ENCODE peak calls at places on chromosome 17, in six cellular contexts. K, T, Y, I, J and V are unnamed samples.

GRCh38 chr17:44297975-44298374 is 10.4 kb upstream of the RUNDC3A start:
- DNase-seq in K (no peak), T (no peak), Y (no peak), I (no peak), J (no peak), V (no peak)

GRCh38 chr17:59878624-59879023 is 14.1 kb downstream of the TUBD1 start:
- DNase-seq in K (no peak), T (no peak), Y (no peak), I (no peak), J (no peak), V (no peak)

GRCh38 chr17:71625330-71625729 is 495.5 kb upstream of the SOX9 start:
- DNase-seq in K (peak; percentile 2), T (no peak), Y (no peak), I (no peak), J (no peak), V (no peak)

GRCh38 chr17:42289863-42290165 is 1.5 kb downstream of the STAT5A start:
- DNase-seq in K (no peak), T (no peak), Y (no peak), I (no peak), J (peak; percentile 77), V (no peak)

GRCh38 chr17:80030730-80031410 is 4.8 kb downstream of the TBC1D16 start:
- DNase-seq in K (no peak), T (no peak), Y (no peak), I (peak; percentile 74), J (peak; percentile 37), V (no peak)

GRCh38 chr17:31788571-31788946 is 70.5 kb downstream of the COPRS start:
- DNase-seq in K (no peak), T (no peak), Y (no peak), I (no peak), J (no peak), V (no peak)

GRCh38 chr17:77324227-77324626 is 183.5 kb downstream of the SEC14L1 start:
- DNase-seq in K (no peak), T (no peak), Y (no peak), I (no peak), J (peak; percentile 63), V (no peak)

GRCh38 chr17:41777579-41778188 is 8.8 kb downstream of the JUP start:
- DNase-seq in K (no peak), T (no peak), Y (peak; percentile 100), I (peak; percentile 67), J (no peak), V (no peak)

GRCh38 chr17:37792787-37793186 is 47.9 kb upstream of the HNF1B start:
- DNase-seq in K (peak; percentile 25), T (no peak), Y (peak; percentile 14), I (no peak), J (no peak), V (no peak)

GRCh38 chr17:77141846-77142449 is 1.2 kb downstream of the SEC14L1 start:
- DNase-seq in K (no peak), T (no peak), Y (no peak), I (no peak), J (no peak), V (no peak)

GRCh38 chr17:67378444-67379250 is 1.6 kb downstream of the PITPNC1 start:
- DNase-seq in K (peak; percentile 90), T (peak; percentile 56), Y (peak; percentile 83), I (peak; percentile 79), J (peak; percentile 93), V (peak; percentile 71)
- TF ChIP-seq POLR2AphosphoS5 in K (peak; percentile 66), T (peak; percentile 66), Y (peak; percentile 74), I (peak; percentile 43), J (peak; percentile 85), V (no peak)

DNA sequence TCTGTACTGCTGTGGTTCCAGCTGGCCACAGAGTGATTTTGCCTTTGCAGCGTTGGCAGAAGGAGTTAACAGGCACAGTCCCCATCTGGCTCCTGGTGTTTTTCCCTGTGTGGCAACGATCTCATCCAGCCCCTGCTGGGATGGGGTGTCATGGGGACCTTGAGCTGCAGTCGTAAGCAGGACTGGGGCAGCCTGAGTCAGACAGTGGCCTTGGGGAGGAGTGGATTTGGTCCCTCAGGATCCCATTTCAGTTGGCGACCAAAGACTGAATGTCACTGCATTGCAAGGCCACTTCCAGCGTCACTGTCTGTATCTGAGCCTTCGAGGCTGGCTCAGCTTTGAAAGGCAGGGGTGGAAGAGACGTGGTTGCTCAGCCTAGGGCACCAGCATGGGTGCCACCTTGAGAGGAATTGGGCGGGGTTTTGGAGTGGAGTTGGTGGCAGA is 11.9 kb downstream of the TMEM94 start:
- DNase-seq in K (no peak), T (no peak), Y (no peak), I (no peak), J (no peak), V (no peak)
- H3K27ac ChIP-seq in K (no peak overlapping the region), T (no peak overlapping the region), Y (no peak overlapping the region), I (peak overlapping the region; percentile 50), J (peak overlapping the region; percentile 62), V (no peak overlapping the region)

GRCh38 chr17:57467226-57467625 is 210.9 kb downstream of the MSI2 start:
- DNase-seq in K (no peak), T (no peak), Y (no peak), I (no peak), J (no peak), V (no peak)

GRCh38 chr17:57466042-57466471 is 209.7 kb downstream of the MSI2 start:
- DNase-seq in K (peak; percentile 75), T (no peak), Y (no peak), I (no peak), J (peak; percentile 25), V (no peak)

GRCh38 chr17:57464191-57464864 is 208.0 kb downstream of the MSI2 start:
- DNase-seq in K (no peak), T (no peak), Y (no peak), I (no peak), J (no peak), V (no peak)

GRCh38 chr17:57467801-57468200 is 211.5 kb downstream of the MSI2 start:
- DNase-seq in K (no peak), T (no peak), Y (no peak), I (no peak), J (no peak), V (no peak)

GRCh38 chr17:57465551-57465950 is 209.2 kb downstream of the MSI2 start:
- DNase-seq in K (no peak), T (no peak), Y (no peak), I (no peak), J (no peak), V (no peak)
- TF ChIP-seq POLR2AphosphoS5 in K (no peak), T (no peak), Y (no peak), I (no peak), J (no peak), V (no peak)

GRCh38 chr17:20142268-20142667 is 133.1 kb downstream of the SPECC1 start:
- DNase-seq in K (no peak), T (no peak), Y (no peak), I (no peak), J (no peak), V (no peak)
- H3K27ac ChIP-seq in K (no peak overlapping the region), T (no peak overlapping the region), Y (no peak overlapping the region), I (no peak overlapping the region), J (no peak overlapping the region), V (no peak overlapping the region)

DNA sequence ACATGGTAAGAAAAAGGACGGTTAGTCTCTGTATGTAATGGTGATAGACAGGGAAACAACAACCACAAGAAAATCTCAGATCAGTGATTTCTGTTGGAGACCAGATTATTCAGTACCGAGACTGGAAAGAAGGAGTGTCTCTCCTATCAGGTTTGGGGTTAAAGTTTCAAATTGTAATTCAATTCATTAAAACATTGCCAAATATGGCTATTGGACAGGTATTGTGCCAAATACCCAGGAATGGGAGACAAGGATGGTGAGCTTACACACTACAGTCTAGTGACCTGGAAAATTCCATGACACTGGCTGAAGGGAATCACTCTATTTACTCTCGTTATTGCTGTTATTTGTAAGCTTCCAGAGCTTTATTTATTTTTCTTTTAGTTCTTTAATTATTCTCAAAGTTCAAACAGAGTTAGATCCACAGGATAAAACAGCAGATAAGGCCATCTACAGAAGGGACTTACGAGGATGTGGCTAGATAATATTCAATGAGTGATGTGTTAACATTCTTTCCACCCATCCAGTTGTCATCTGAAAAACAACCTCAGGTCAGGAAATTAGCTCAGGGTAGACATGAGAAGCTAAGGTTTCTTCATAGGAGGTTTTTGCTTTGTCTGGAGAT is 25.1 kb upstream of the MMD start:
- DNase-seq in K (no peak), T (no peak), Y (no peak), I (no peak), J (no peak), V (no peak)
- TF ChIP-seq POLR2AphosphoS5 in K (no peak), T (no peak), Y (no peak), I (no peak), J (no peak), V (no peak)